ENCODE peak calls at places on chromosomes 16 and 17, in five cellular contexts. V is adrenal gland; X is lower leg skin; M is activated CD8-positive, alpha-beta T cell treated with anti-CD3 and anti-CD28 coated beads for 36 hours; I is K562. G is an unnamed sample.

GRCh38 chr17:34424814-34425490 is 61.9 kb upstream of the CCL1 start:
- DNase-seq in V (no peak), X (no peak), M (no peak), I (no peak), G (no peak)

GRCh38 chr17:5262417-5262816 is 19.7 kb upstream of the RABEP1 start:
- DNase-seq in V (no peak), X (no peak), M (no peak), I (no peak), G (no peak)

GRCh38 chr17:78601577-78602190 is 24.5 kb upstream of the DNAH17 start:
- DNase-seq in V (no peak), X (no peak), M (no peak), I (no peak), G (no peak)

GRCh38 chr16:89672177-89672941 is 14.1 kb upstream of the CDK10 start:
- DNase-seq in V (no peak), X (no peak), M (no peak), I (no peak), G (no peak)

GRCh38 chr17:45320931-45321461 is 4.2 kb upstream of the MAP3K14 start:
- DNase-seq in V (peak), X (no peak), M (peak), I (peak), G (no peak)

GRCh38 chr17:31492880-31493655 is 101.6 kb downstream of the RAB11FIP4 start:
- DNase-seq in V (peak), X (no peak), M (peak), I (peak), G (peak)

GRCh38 chr16:31427441-31428276 is 501 bp downstream of the COX6A2 start:
- DNase-seq in V (peak), X (peak), M (peak), I (peak), G (peak)

GRCh38 chr16:30977502-30977901 is 7.5 kb upstream of the HSD3B7 start:
- DNase-seq in V (no peak), X (no peak), M (peak), I (peak), G (no peak)

GRCh38 chr17:40358323-40359038 is 6.1 kb downstream of the GJD3 start:
- DNase-seq in V (peak), X (peak), M (peak), I (peak), G (peak)

GRCh38 chr16:85570213-85570734 is 42.8 kb upstream of the GSE1 start:
- DNase-seq in V (no peak), X (no peak), M (peak), I (no peak), G (peak)

GRCh38 chr17:64070213-64070612 is 49.8 kb upstream of the ICAM2 start:
- DNase-seq in V (no peak), X (no peak), M (no peak), I (no peak), G (no peak)

GRCh38 chr16:75957870-75958269 is 231.6 kb upstream of the CPHXL start:
- DNase-seq in V (no peak), X (no peak), M (no peak), I (no peak), G (no peak)

GRCh38 chr17:50684612-50685333 is 22.9 kb downstream of the ANKRD40 start:
- DNase-seq in V (peak), X (no peak), M (no peak), I (peak), G (peak)

DNA sequence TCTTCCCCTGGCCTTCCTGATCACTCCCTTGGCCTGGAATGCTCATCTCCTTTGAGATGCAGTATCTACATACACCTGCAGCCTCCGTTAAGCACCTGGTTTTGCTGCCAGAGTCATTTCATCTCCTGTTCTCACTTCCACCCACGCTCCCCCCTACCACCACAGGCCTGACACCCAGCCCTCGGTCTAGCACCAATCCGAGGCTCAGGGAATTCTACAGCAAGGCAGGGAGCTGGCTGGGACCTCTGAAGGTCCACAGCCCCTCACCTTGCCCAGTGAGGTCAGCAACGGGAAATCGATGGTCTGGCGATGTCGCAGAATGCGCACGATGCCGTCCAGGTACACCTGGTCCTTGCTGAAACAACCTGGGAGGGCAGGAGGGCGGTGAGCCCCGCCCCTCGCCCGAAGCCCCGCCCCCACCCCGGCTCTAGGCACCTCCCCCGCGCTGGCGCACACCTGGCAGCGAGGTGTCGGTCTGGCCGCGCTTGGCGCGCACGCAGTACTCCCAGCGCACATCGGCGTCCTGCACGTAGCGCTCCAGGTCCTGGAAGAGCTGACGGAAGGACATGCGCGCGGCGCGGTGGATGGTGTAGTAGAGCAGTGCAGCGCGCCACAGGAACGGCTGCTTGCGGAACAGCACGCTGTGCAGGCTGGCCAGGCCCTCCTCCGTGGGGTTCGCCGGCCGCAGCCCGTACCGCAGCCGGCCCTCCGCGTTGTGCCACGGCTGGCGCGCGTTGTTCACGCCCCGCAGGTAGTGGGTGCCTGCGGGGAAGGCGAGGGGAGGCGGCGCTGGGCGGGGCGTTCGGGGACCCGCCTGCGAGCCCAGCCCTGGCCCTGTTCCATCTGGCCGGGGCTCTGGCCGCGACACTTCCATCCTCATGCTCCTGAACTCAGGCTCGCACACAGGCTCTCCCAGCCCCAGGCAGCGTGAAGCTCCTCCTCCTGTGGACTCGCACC is 5.7 kb downstream of the MATCAP1 start:
- DNase-seq in V (peak), X (no peak), M (peak), I (peak), G (no peak)
- TF ChIP-seq CTCF in V (no peak), X (no peak), M (peak), I (no peak), G (no peak)

GRCh38 chr17:29686998-29687397 is 64.3 kb upstream of the CORO6 start:
- DNase-seq in V (no peak), X (no peak), M (no peak), I (no peak), G (no peak)

GRCh38 chr17:29677139-29677834 is 54.6 kb upstream of the CORO6 start:
- DNase-seq in V (peak), X (peak), M (no peak), I (no peak), G (no peak)

GRCh38 chr17:29682987-29683386 is 60.3 kb upstream of the CORO6 start:
- DNase-seq in V (no peak), X (no peak), M (no peak), I (no peak), G (no peak)

GRCh38 chr17:29683481-29683880 is 60.8 kb upstream of the CORO6 start:
- DNase-seq in V (no peak), X (no peak), M (no peak), I (no peak), G (no peak)

DNA sequence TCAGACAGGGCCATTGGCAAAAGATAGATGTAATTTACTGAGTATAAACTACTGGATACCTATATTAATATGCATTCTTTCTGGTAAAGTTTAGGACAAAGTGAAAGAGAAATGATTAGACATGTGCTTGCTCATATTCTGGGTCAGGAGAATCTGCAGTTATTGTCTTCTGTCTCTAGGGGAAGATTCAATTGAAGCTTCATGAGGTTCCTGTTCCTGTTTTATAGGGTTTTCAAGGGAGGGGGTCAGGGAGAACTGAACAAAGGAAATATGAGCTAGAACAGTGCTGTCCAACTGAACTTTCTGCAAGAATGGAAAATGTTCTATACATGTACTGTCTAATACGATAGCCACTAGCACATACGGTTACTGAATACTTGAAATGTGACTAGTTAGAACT is 59.3 kb upstream of the CORO6 start:
- DNase-seq in V (no peak), X (no peak), M (no peak), I (no peak), G (peak)
- TF ChIP-seq CTCF in V (no peak), X (no peak), M (no peak), I (peak), G (no peak)

GRCh38 chr17:2510559-2510958 is 1.1 kb downstream of the METTL16 start:
- DNase-seq in V (no peak), X (no peak), M (no peak), I (no peak), G (no peak)
- TF ChIP-seq CTCF in V (no peak), X (no peak), M (no peak), I (no peak), G (no peak)

DNA sequence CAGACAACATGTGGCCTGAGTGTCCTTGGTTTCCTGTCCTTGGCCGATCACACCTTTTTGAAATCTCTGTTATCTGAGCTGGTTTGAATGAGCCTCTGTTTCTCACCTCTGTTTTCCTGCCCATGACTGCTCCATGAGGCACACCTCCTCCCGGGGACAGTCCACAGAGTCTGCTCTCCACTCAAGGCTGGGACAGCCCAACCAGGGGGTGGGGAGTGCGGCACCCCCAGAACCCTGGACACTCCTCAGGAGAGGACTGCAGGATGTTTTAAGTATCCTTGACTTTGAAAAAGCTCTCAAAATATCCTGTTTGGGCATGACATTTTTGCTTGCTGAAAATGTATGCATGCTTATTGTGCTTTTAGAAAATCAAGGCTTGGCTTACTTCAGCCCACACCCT is 333.0 kb upstream of the N4BP1 start:
- DNase-seq in V (no peak), X (no peak), M (no peak), I (no peak), G (no peak)
- TF ChIP-seq CTCF in V (no peak), X (no peak), M (no peak), I (no peak), G (no peak)

DNA sequence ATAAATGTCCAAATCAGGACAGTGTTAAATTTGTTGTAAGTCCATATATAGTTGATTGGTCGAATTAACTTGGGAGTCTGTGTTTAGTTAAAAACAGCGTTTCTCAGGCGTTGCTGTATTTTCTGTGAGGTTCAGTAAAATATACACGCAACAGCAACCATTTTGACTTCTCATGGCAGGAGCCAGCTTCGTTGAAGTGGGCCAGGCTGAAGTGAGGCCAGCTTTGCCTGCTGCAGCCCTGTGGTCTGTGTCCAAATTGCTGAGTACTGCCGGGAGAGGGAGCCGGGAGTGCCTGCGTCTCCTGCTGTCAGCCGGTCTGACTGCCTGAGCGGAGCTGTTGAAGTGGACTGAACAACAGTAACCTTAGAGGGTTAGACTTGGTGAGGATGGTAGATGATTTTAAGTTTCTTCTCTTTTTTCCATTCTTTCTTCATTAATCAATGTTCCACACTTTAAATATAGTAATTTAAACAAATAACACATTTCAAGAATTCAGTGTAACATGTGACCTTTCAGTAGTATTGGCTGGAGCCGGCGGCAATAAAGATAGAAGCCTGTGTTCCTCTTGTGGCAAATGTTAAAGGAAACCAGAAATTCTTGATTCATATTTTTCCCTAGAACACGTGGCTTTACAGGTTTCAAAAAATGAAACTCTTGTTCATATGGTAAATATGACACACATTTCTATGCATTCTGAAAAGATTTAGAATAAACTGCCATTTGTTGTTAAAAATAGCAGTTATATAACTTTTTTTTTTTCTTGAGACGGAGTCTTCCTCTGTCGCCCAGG is 37.0 kb upstream of the ZNF750 start:
- DNase-seq in V (peak), X (peak), M (no peak), I (peak), G (no peak)
- TF ChIP-seq CTCF in V (no peak), X (no peak), M (no peak), I (peak), G (no peak)

DNA sequence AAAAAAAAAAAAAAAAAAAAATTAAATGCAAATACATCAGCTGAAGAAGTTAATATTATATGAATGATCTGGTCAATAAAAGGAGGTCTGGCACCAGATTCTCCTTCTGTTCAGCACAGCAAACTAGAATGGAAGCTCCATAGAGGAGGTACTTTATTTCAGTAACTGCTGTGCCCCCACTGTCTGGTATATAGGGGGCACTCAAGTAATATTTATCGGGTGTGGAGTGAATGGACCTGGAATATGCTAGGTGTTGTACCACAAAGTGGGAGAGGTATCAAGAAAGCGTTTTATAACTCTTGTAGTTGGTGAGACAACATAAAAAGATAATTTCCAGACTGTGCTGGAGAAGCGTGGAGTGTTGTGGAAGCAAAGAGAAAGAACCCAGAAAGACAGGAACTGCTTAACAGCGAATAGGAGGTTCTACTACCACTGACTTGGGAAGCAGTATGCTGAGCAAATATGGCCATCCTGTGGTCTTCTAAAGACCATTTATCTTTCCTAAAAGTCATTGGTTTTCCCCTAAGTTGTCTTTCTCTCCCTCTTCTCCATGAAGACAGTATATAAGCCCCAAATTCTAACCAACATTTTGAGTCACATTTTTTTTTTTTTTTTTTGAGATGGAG is 12.2 kb upstream of the PRKCA start:
- DNase-seq in V (no peak), X (no peak), M (no peak), I (no peak), G (no peak)
- TF ChIP-seq CTCF in V (no peak), X (no peak), M (peak), I (peak), G (no peak)

G was measured in GM13976.